ENCODE peak calls at places on chromosomes 2 and 18, in nine cellular contexts. N is neural progenitor cell, Z is GM20000, V is GM13977, W is HCT116, I is prostate gland, P is WERI-Rb-1, F is BJ, M is IMR-90. O is an unnamed sample.

GRCh38 chr2:179677148-179677688 is 184.2 kb downstream of the ZNF385B start:
- DNase-seq in N (no peak), Z (peak; percentile 12), V (peak; percentile 21), W (no peak), I (peak; percentile 32), P (no peak), F (peak; percentile 76), M (peak; percentile 35), O (no peak)

GRCh38 chr2:44836174-44836573 is 105.3 kb upstream of the SIX3 start:
- DNase-seq in N (no peak), Z (no peak), V (peak; percentile 34), W (no peak), I (no peak), P (no peak), F (no peak), M (no peak), O (no peak)

GRCh38 chr2:236968101-236968886 is 117.4 kb upstream of the COPS8 start:
- DNase-seq in N (no peak), Z (peak; percentile 45), V (no peak), W (no peak), I (no peak), P (no peak), F (no peak), M (no peak), O (no peak)

GRCh38 chr2:56325661-56326345 is 142.0 kb downstream of the CCDC85A start:
- DNase-seq in N (no peak), Z (no peak), V (no peak), W (no peak), I (no peak), P (no peak), F (no peak), M (no peak), O (no peak)

GRCh38 chr2:67626656-67627055 is 229.5 kb downstream of the ETAA1 start:
- DNase-seq in N (peak; percentile 26), Z (no peak), V (no peak), W (no peak), I (no peak), P (no peak), F (peak; percentile 48), M (peak; percentile 73), O (no peak)

GRCh38 chr18:3877678-3878077 is 427.7 kb downstream of the TGIF1 start:
- DNase-seq in N (no peak), Z (no peak), V (no peak), W (no peak), I (no peak), P (no peak), F (no peak), M (peak; percentile 27), O (no peak)

GRCh38 chr2:211077216-211077764 is 520.9 kb downstream of the CPS1 start:
- DNase-seq in N (no peak), Z (no peak), V (no peak), W (no peak), I (no peak), P (no peak), F (no peak), M (no peak), O (no peak)

GRCh38 chr2:241010531-241011295 is 12.3 kb downstream of the SNED1 start:
- DNase-seq in N (no peak), Z (no peak), V (no peak), W (no peak), I (peak; percentile 5), P (no peak), F (no peak), M (no peak), O (no peak)

GRCh38 chr2:211957799-211958198 is 580.8 kb downstream of the ERBB4 start:
- DNase-seq in N (no peak), Z (peak; percentile 35), V (peak; percentile 18), W (no peak), I (no peak), P (no peak), F (no peak), M (no peak), O (no peak)

GRCh38 chr2:191302459-191303155 is 57.4 kb downstream of the MYO1B start:
- DNase-seq in N (peak; percentile 17), Z (no peak), V (peak; percentile 7), W (peak; percentile 29), I (no peak), P (peak; percentile 36), F (no peak), M (peak; percentile 23), O (no peak)

GRCh38 chr2:54949431-54949830 is 100.8 kb downstream of the RTN4 start:
- DNase-seq in N (no peak), Z (no peak), V (no peak), W (no peak), I (no peak), P (no peak), F (no peak), M (peak; percentile 79), O (no peak)

GRCh38 chr2:122389694-122390093 is 634.2 kb downstream of the TSN start:
- DNase-seq in N (no peak), Z (no peak), V (no peak), W (no peak), I (no peak), P (no peak), F (no peak), M (no peak), O (no peak)

GRCh38 chr2:175889557-175890355 is 112.3 kb downstream of the LNPK start:
- DNase-seq in N (no peak), Z (no peak), V (no peak), W (no peak), I (no peak), P (no peak), F (no peak), M (no peak), O (no peak)

GRCh38 chr2:175884673-175885393 is 117.2 kb downstream of the LNPK start:
- DNase-seq in N (peak; percentile 66), Z (no peak), V (no peak), W (no peak), I (no peak), P (no peak), F (no peak), M (no peak), O (no peak)

GRCh38 chr2:175892046-175892445 is 110.0 kb downstream of the LNPK start:
- DNase-seq in N (no peak), Z (no peak), V (no peak), W (no peak), I (no peak), P (no peak), F (no peak), M (no peak), O (no peak)

GRCh38 chr2:175890636-175891242 is 111.3 kb downstream of the LNPK start:
- DNase-seq in N (no peak), Z (no peak), V (no peak), W (no peak), I (no peak), P (no peak), F (no peak), M (no peak), O (no peak)
- TF ChIP-seq CTCF in N (no peak), Z (no peak), V (no peak), W (no peak), I (no peak), P (no peak), F (no peak), M (no peak), O (no peak)

DNA sequence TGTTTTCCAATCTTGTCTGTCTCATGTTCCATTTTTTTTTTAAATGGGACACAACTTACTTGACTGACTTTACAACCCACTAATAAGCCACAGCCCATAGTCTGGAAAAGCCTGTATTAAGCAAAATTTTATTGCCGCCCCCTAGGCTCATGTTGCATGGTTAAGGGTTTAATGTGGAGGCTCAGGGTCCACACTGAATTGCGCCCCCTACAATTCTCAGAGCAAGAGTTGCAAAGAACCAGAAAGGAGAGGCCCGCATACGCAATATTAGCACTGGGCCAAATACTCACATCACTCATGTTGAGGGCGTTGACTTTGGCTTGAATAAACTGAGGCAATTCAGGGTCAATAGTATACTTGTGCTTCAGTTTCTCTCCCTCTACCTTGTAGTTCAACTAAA is 65.5 kb downstream of the NEB start:
- DNase-seq in N (no peak), Z (no peak), V (no peak), W (no peak), I (no peak), P (no peak), F (no peak), M (no peak), O (no peak)
- TF ChIP-seq CTCF in N (peak; percentile 24), Z (no peak), V (no peak), W (no peak), I (no peak), P (no peak), F (no peak), M (no peak), O (no peak)

DNA sequence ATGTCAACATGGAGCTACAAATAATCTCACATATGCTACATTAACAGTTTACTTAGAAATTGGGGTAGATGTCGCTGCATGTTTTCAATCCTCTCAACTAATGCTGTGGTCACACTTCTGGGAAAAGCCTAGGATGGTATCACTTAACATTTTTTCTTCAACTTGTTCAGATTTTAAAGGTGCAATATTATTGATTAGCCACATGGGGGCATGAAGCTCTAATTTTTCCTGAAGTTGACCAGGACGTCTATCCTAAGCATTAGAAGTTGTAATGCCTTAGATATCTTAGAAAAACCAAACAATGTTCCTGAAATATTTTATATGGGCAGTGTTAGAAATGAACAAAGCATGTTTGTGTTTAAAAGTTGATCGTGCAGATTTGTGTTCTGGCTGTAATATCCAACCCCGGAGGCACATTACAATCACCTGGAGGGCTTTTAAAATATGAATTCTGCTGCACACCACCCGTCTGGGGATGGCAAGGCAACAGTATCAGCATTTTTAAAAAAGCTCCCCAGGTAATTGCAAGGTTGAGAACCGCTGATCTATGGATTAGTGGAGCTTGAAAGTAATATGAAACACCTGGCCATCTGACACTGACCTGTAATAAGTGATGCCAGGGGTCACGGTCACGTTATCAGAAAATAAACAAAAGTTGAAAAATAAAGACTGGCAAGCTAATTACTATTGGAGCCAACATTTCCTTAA is 100.4 kb upstream of the LMAN1 start:
- DNase-seq in N (peak; percentile 22), Z (peak; percentile 29), V (peak; percentile 49), W (peak; percentile 10), I (no peak), P (no peak), F (no peak), M (peak; percentile 75), O (no peak)
- TF ChIP-seq CTCF in N (peak; percentile 71), Z (peak; percentile 31), V (peak; percentile 69), W (peak; percentile 49), I (peak; percentile 68), P (peak; percentile 36), F (peak; percentile 54), M (peak; percentile 77), O (peak; percentile 48)

GRCh38 chr18:12393998-12394397 is 13.7 kb upstream of the PRELID3A start:
- DNase-seq in N (no peak), Z (no peak), V (no peak), W (no peak), I (no peak), P (no peak), F (no peak), M (no peak), O (no peak)

GRCh38 chr18:12393510-12393909 is 14.2 kb upstream of the PRELID3A start:
- DNase-seq in N (no peak), Z (no peak), V (no peak), W (no peak), I (no peak), P (no peak), F (no peak), M (no peak), O (no peak)

GRCh38 chr18:12397254-12397653 is 10.5 kb upstream of the PRELID3A start:
- DNase-seq in N (no peak), Z (no peak), V (no peak), W (no peak), I (no peak), P (no peak), F (no peak), M (no peak), O (no peak)

GRCh38 chr18:12391487-12392136 is 14.6 kb upstream of the AFG3L2 start:
- DNase-seq in N (peak; percentile 76), Z (peak; percentile 76), V (peak; percentile 67), W (peak; percentile 52), I (peak; percentile 57), P (peak; percentile 48), F (no peak), M (peak; percentile 75), O (no peak)

GRCh38 chr18:12394428-12394827 is 13.3 kb upstream of the PRELID3A start:
- DNase-seq in N (peak; percentile 45), Z (no peak), V (no peak), W (no peak), I (no peak), P (no peak), F (no peak), M (no peak), O (no peak)
- TF ChIP-seq CTCF in N (peak; percentile 50), Z (peak; percentile 18), V (peak; percentile 55), W (peak; percentile 35), I (peak; percentile 31), P (peak; percentile 43), F (peak; percentile 60), M (peak; percentile 40), O (peak; percentile 14)